ENCODE peak calls at places on chromosome 2, in seven cellular contexts. One of them, this sample, is unnamed.

GRCh38 chr2:15979051-15979758 is 38.9 kb downstream of the MYCN start:
- DNase-seq in left ventricle myocardium inferior: no peak
- DNase-seq in LNCaP clone FGC: no peak
- DNase-seq in spleen: no peak
- DNase-seq in astrocyte of the spinal cord: no peak
- DNase-seq in tibial artery: no peak
- DNase-seq in Peyer's patch: no peak
- DNase-seq in this sample: no peak

GRCh38 chr2:25324905-25325592 is 16.7 kb downstream of the DNMT3A start:
- DNase-seq in left ventricle myocardium inferior: no peak
- DNase-seq in LNCaP clone FGC: no peak
- DNase-seq in spleen: no peak
- DNase-seq in astrocyte of the spinal cord: peak
- DNase-seq in tibial artery: peak
- DNase-seq in Peyer's patch: no peak
- DNase-seq in this sample: peak

GRCh38 chr2:230927711-230928341 is 2.8 kb upstream of the GPR55 start:
- DNase-seq in left ventricle myocardium inferior: no peak
- DNase-seq in LNCaP clone FGC: no peak
- DNase-seq in spleen: peak
- DNase-seq in astrocyte of the spinal cord: no peak
- DNase-seq in tibial artery: no peak
- DNase-seq in Peyer's patch: no peak
- DNase-seq in this sample: no peak

GRCh38 chr2:75853441-75853840 is 142.7 kb upstream of the GCFC2 start:
- DNase-seq in left ventricle myocardium inferior: no peak
- DNase-seq in LNCaP clone FGC: no peak
- DNase-seq in spleen: no peak
- DNase-seq in astrocyte of the spinal cord: peak
- DNase-seq in tibial artery: no peak
- DNase-seq in Peyer's patch: no peak
- DNase-seq in this sample: no peak

GRCh38 chr2:61456070-61456745 is 14.7 kb downstream of the USP34 start:
- DNase-seq in left ventricle myocardium inferior: no peak
- DNase-seq in LNCaP clone FGC: no peak
- DNase-seq in spleen: no peak
- DNase-seq in astrocyte of the spinal cord: no peak
- DNase-seq in tibial artery: no peak
- DNase-seq in Peyer's patch: no peak
- DNase-seq in this sample: no peak

GRCh38 chr2:12547771-12548170 is 169.0 kb upstream of the TRIB2 start:
- DNase-seq in left ventricle myocardium inferior: no peak
- DNase-seq in LNCaP clone FGC: no peak
- DNase-seq in spleen: no peak
- DNase-seq in astrocyte of the spinal cord: no peak
- DNase-seq in tibial artery: no peak
- DNase-seq in Peyer's patch: no peak
- DNase-seq in this sample: no peak

GRCh38 chr2:144354953-144355352 is 165.0 kb downstream of the ZEB2 start:
- DNase-seq in left ventricle myocardium inferior: no peak
- DNase-seq in LNCaP clone FGC: no peak
- DNase-seq in spleen: no peak
- DNase-seq in astrocyte of the spinal cord: no peak
- DNase-seq in tibial artery: no peak
- DNase-seq in Peyer's patch: no peak
- DNase-seq in this sample: peak

GRCh38 chr2:16030206-16031054 is 90.1 kb downstream of the MYCN start:
- DNase-seq in left ventricle myocardium inferior: no peak
- DNase-seq in LNCaP clone FGC: no peak
- DNase-seq in spleen: no peak
- DNase-seq in astrocyte of the spinal cord: no peak
- DNase-seq in tibial artery: no peak
- DNase-seq in Peyer's patch: no peak
- DNase-seq in this sample: no peak

GRCh38 chr2:71599038-71599437 is 145.7 kb downstream of the DYSF start:
- DNase-seq in left ventricle myocardium inferior: no peak
- DNase-seq in LNCaP clone FGC: no peak
- DNase-seq in spleen: no peak
- DNase-seq in astrocyte of the spinal cord: no peak
- DNase-seq in tibial artery: no peak
- DNase-seq in Peyer's patch: no peak
- DNase-seq in this sample: no peak

GRCh38 chr2:238997684-238998083 is 149.8 kb downstream of the TWIST2 start:
- DNase-seq in left ventricle myocardium inferior: no peak
- DNase-seq in LNCaP clone FGC: no peak
- DNase-seq in spleen: peak
- DNase-seq in astrocyte of the spinal cord: no peak
- DNase-seq in tibial artery: no peak
- DNase-seq in Peyer's patch: no peak
- DNase-seq in this sample: no peak

GRCh38 chr2:233848276-233848675 is 6.1 kb downstream of the HJURP start:
- DNase-seq in left ventricle myocardium inferior: no peak
- DNase-seq in LNCaP clone FGC: no peak
- DNase-seq in spleen: no peak
- DNase-seq in astrocyte of the spinal cord: no peak
- DNase-seq in tibial artery: no peak
- DNase-seq in Peyer's patch: peak
- DNase-seq in this sample: no peak

GRCh38 chr2:226665306-226665831 is 134.3 kb downstream of the IRS1 start:
- DNase-seq in left ventricle myocardium inferior: no peak
- DNase-seq in LNCaP clone FGC: no peak
- DNase-seq in spleen: no peak
- DNase-seq in astrocyte of the spinal cord: no peak
- DNase-seq in tibial artery: no peak
- DNase-seq in Peyer's patch: no peak
- DNase-seq in this sample: peak

GRCh38 chr2:240388471-240389301 is 46.8 kb upstream of the GPC1 start:
- DNase-seq in left ventricle myocardium inferior: no peak
- DNase-seq in LNCaP clone FGC: no peak
- DNase-seq in spleen: peak
- DNase-seq in astrocyte of the spinal cord: no peak
- DNase-seq in tibial artery: no peak
- DNase-seq in Peyer's patch: no peak
- DNase-seq in this sample: no peak

GRCh38 chr2:238286987-238287386 is 1.4 kb downstream of the PER2 start:
- DNase-seq in left ventricle myocardium inferior: no peak
- DNase-seq in LNCaP clone FGC: no peak
- DNase-seq in spleen: peak
- DNase-seq in astrocyte of the spinal cord: peak
- DNase-seq in tibial artery: no peak
- DNase-seq in Peyer's patch: peak
- DNase-seq in this sample: no peak

GRCh38 chr2:100765481-100765880 is 54.5 kb upstream of the NPAS2 start:
- DNase-seq in left ventricle myocardium inferior: no peak
- DNase-seq in LNCaP clone FGC: no peak
- DNase-seq in spleen: no peak
- DNase-seq in astrocyte of the spinal cord: no peak
- DNase-seq in tibial artery: no peak
- DNase-seq in Peyer's patch: no peak
- DNase-seq in this sample: no peak

GRCh38 chr2:161250864-161251436 is 57.3 kb upstream of the PSMD14 start:
- DNase-seq in left ventricle myocardium inferior: no peak
- DNase-seq in LNCaP clone FGC: peak
- DNase-seq in spleen: no peak
- DNase-seq in astrocyte of the spinal cord: peak
- DNase-seq in tibial artery: no peak
- DNase-seq in Peyer's patch: peak
- DNase-seq in this sample: peak

GRCh38 chr2:20583425-20583881 is 67.4 kb downstream of the HS1BP3 start:
- DNase-seq in left ventricle myocardium inferior: peak
- DNase-seq in LNCaP clone FGC: no peak
- DNase-seq in spleen: peak
- DNase-seq in astrocyte of the spinal cord: no peak
- DNase-seq in tibial artery: no peak
- DNase-seq in Peyer's patch: no peak
- DNase-seq in this sample: no peak

GRCh38 chr2:73013941-73014340 is 57.6 kb downstream of the SFXN5 start:
- DNase-seq in left ventricle myocardium inferior: no peak
- DNase-seq in LNCaP clone FGC: no peak
- DNase-seq in spleen: no peak
- DNase-seq in astrocyte of the spinal cord: peak
- DNase-seq in tibial artery: no peak
- DNase-seq in Peyer's patch: no peak
- DNase-seq in this sample: peak

GRCh38 chr2:210363876-210364275 is 48.9 kb upstream of the MYL1 start:
- DNase-seq in left ventricle myocardium inferior: no peak
- DNase-seq in LNCaP clone FGC: no peak
- DNase-seq in spleen: no peak
- DNase-seq in astrocyte of the spinal cord: no peak
- DNase-seq in tibial artery: no peak
- DNase-seq in Peyer's patch: no peak
- DNase-seq in this sample: no peak

GRCh38 chr2:121291251-121291580 is 6.2 kb upstream of the TFCP2L1 start:
- DNase-seq in left ventricle myocardium inferior: no peak
- DNase-seq in LNCaP clone FGC: no peak
- DNase-seq in spleen: no peak
- DNase-seq in astrocyte of the spinal cord: no peak
- DNase-seq in tibial artery: no peak
- DNase-seq in Peyer's patch: no peak
- DNase-seq in this sample: no peak

GRCh38 chr2:162318280-162319222 is at the start of gene IFIH1:
- DNase-seq in left ventricle myocardium inferior: peak
- DNase-seq in LNCaP clone FGC: no peak
- DNase-seq in spleen: peak
- DNase-seq in astrocyte of the spinal cord: peak
- DNase-seq in tibial artery: peak
- DNase-seq in Peyer's patch: peak
- DNase-seq in this sample: peak

GRCh38 chr2:61328707-61329251 is 142.1 kb downstream of the USP34 start:
- DNase-seq in left ventricle myocardium inferior: no peak
- DNase-seq in LNCaP clone FGC: peak
- DNase-seq in spleen: no peak
- DNase-seq in astrocyte of the spinal cord: peak
- DNase-seq in tibial artery: no peak
- DNase-seq in Peyer's patch: no peak
- DNase-seq in this sample: no peak

GRCh38 chr2:174846941-174847938 is 83.0 kb upstream of the CHRNA1 start:
- DNase-seq in left ventricle myocardium inferior: no peak
- DNase-seq in LNCaP clone FGC: no peak
- DNase-seq in spleen: no peak
- DNase-seq in astrocyte of the spinal cord: peak
- DNase-seq in tibial artery: no peak
- DNase-seq in Peyer's patch: no peak
- DNase-seq in this sample: peak

GRCh38 chr2:105644174-105644980 is 100.3 kb upstream of the NCK2 start:
- DNase-seq in left ventricle myocardium inferior: no peak
- DNase-seq in LNCaP clone FGC: no peak
- DNase-seq in spleen: no peak
- DNase-seq in astrocyte of the spinal cord: peak
- DNase-seq in tibial artery: no peak
- DNase-seq in Peyer's patch: no peak
- DNase-seq in this sample: peak

GRCh38 chr2:120441744-120442471 is 96.0 kb downstream of the INHBB start:
- DNase-seq in left ventricle myocardium inferior: peak
- DNase-seq in LNCaP clone FGC: no peak
- DNase-seq in spleen: peak
- DNase-seq in astrocyte of the spinal cord: peak
- DNase-seq in tibial artery: no peak
- DNase-seq in Peyer's patch: no peak
- DNase-seq in this sample: peak

GRCh38 chr2:201448067-201448466 is 3.2 kb downstream of the TRAK2 start:
- DNase-seq in left ventricle myocardium inferior: no peak
- DNase-seq in LNCaP clone FGC: no peak
- DNase-seq in spleen: no peak
- DNase-seq in astrocyte of the spinal cord: no peak
- DNase-seq in tibial artery: no peak
- DNase-seq in Peyer's patch: no peak
- DNase-seq in this sample: no peak

GRCh38 chr2:201450910-201451329 is 338 bp downstream of the TRAK2 start:
- DNase-seq in left ventricle myocardium inferior: no peak
- DNase-seq in LNCaP clone FGC: no peak
- DNase-seq in spleen: no peak
- DNase-seq in astrocyte of the spinal cord: peak
- DNase-seq in tibial artery: no peak
- DNase-seq in Peyer's patch: no peak
- DNase-seq in this sample: peak

GRCh38 chr2:201444676-201445441 is 6.4 kb downstream of the TRAK2 start:
- DNase-seq in left ventricle myocardium inferior: no peak
- DNase-seq in LNCaP clone FGC: no peak
- DNase-seq in spleen: no peak
- DNase-seq in astrocyte of the spinal cord: no peak
- DNase-seq in tibial artery: no peak
- DNase-seq in Peyer's patch: no peak
- DNase-seq in this sample: no peak

GRCh38 chr2:201448701-201449100 is 2.6 kb downstream of the TRAK2 start:
- DNase-seq in left ventricle myocardium inferior: no peak
- DNase-seq in LNCaP clone FGC: no peak
- DNase-seq in spleen: no peak
- DNase-seq in astrocyte of the spinal cord: no peak
- DNase-seq in tibial artery: no peak
- DNase-seq in Peyer's patch: peak
- DNase-seq in this sample: no peak

DNA sequence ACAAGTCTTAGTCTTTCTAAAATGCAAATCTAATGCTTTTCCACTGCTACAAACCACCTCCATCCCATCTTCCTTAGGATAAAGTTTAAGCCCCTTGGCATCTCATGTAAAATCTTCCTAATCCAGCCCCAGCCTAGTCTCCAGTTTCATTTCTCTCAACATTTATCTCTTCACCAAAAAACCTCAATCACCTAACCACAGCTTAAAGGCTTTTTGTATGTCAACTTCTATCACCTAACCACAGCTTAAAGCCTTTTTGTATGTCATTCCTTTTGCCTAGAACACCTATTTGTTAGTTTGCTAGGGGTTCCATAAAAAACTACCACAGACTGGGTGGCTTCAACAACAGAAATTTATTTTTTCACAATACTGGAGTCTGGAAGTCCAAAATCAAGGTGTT is 4.1 kb downstream of the TRAK2 start:
- DNase-seq in left ventricle myocardium inferior: no peak
- DNase-seq in LNCaP clone FGC: no peak
- DNase-seq in spleen: no peak
- DNase-seq in astrocyte of the spinal cord: no peak
- DNase-seq in tibial artery: no peak
- DNase-seq in Peyer's patch: no peak
- DNase-seq in this sample: no peak
- H3K4me3 ChIP-seq in left ventricle myocardium inferior: peak
- H3K4me3 ChIP-seq in LNCaP clone FGC: no peak
- H3K4me3 ChIP-seq in spleen: no peak
- H3K4me3 ChIP-seq in astrocyte of the spinal cord: no peak
- H3K4me3 ChIP-seq in tibial artery: no peak
- H3K4me3 ChIP-seq in Peyer's patch: no peak
- H3K4me3 ChIP-seq in this sample: no peak

GRCh38 chr2:10759151-10759714 is 37.8 kb downstream of the ATP6V1C2 start:
- DNase-seq in left ventricle myocardium inferior: no peak
- DNase-seq in LNCaP clone FGC: no peak
- DNase-seq in spleen: peak
- DNase-seq in astrocyte of the spinal cord: no peak
- DNase-seq in tibial artery: no peak
- DNase-seq in Peyer's patch: no peak
- DNase-seq in this sample: no peak
- TF ChIP-seq CTCF in left ventricle myocardium inferior: no peak
- TF ChIP-seq CTCF in LNCaP clone FGC: no peak
- TF ChIP-seq CTCF in spleen: no peak
- TF ChIP-seq CTCF in astrocyte of the spinal cord: no peak
- TF ChIP-seq CTCF in tibial artery: no peak
- TF ChIP-seq CTCF in Peyer's patch: no peak
- TF ChIP-seq CTCF in this sample: no peak

GRCh38 chr2:19348692-19349091 is 9.7 kb downstream of the OSR1 start:
- DNase-seq in left ventricle myocardium inferior: no peak
- DNase-seq in LNCaP clone FGC: no peak
- DNase-seq in spleen: peak
- DNase-seq in astrocyte of the spinal cord: no peak
- DNase-seq in tibial artery: no peak
- DNase-seq in Peyer's patch: no peak
- DNase-seq in this sample: no peak
- H3K4me3 ChIP-seq in left ventricle myocardium inferior: peak
- H3K4me3 ChIP-seq in LNCaP clone FGC: no peak
- H3K4me3 ChIP-seq in spleen: no peak
- H3K4me3 ChIP-seq in astrocyte of the spinal cord: peak
- H3K4me3 ChIP-seq in tibial artery: peak
- H3K4me3 ChIP-seq in Peyer's patch: no peak
- H3K4me3 ChIP-seq in this sample: no peak

GRCh38 chr2:110125292-110125691 is 9.7 kb upstream of the MALL start:
- DNase-seq in left ventricle myocardium inferior: no peak
- DNase-seq in LNCaP clone FGC: no peak
- DNase-seq in spleen: no peak
- DNase-seq in astrocyte of the spinal cord: peak
- DNase-seq in tibial artery: no peak
- DNase-seq in Peyer's patch: no peak
- DNase-seq in this sample: peak
- TF ChIP-seq CTCF in left ventricle myocardium inferior: no peak
- TF ChIP-seq CTCF in LNCaP clone FGC: no peak
- TF ChIP-seq CTCF in spleen: no peak
- TF ChIP-seq CTCF in astrocyte of the spinal cord: no peak
- TF ChIP-seq CTCF in tibial artery: no peak
- TF ChIP-seq CTCF in Peyer's patch: no peak
- TF ChIP-seq CTCF in this sample: no peak